ENCODE peak calls at places on chromosomes 6 and 20, in ten cellular contexts. L is spleen, P is transverse colon, K is lower leg skin, X is gastrocnemius medialis, Z is tibial nerve, B is GM12892, I is uterus, C is endothelial cell of umbilical vein, R is prostate gland. T is an unnamed sample.

GRCh38 chr6:156953478-156954146 is 176.4 kb downstream of the ARID1B start:
- DNase-seq in L (no peak), P (no peak), K (no peak), X (peak), Z (no peak), B (no peak), I (no peak), C (peak), R (no peak), T (peak)

GRCh38 chr20:50975701-50976330 is 17.2 kb downstream of the MOCS3 start:
- DNase-seq in L (no peak), P (no peak), K (peak), X (no peak), Z (no peak), B (no peak), I (no peak), C (no peak), R (no peak), T (no peak)

GRCh38 chr6:164178933-164179332 is 764.4 kb downstream of the QKI start:
- DNase-seq in L (no peak), P (no peak), K (no peak), X (no peak), Z (no peak), B (no peak), I (no peak), C (no peak), R (no peak), T (no peak)

GRCh38 chr6:114007451-114007953 is 36.6 kb upstream of the HDAC2 start:
- DNase-seq in L (no peak), P (no peak), K (no peak), X (no peak), Z (no peak), B (no peak), I (no peak), C (no peak), R (no peak), T (no peak)

GRCh38 chr6:4023240-4023639 is 55.7 kb downstream of the FAM217A start:
- DNase-seq in L (no peak), P (no peak), K (no peak), X (no peak), Z (no peak), B (no peak), I (no peak), C (no peak), R (no peak), T (peak)

GRCh38 chr20:1891263-1892121 is 3.7 kb upstream of the SIRPA start:
- DNase-seq in L (peak), P (no peak), K (no peak), X (no peak), Z (no peak), B (no peak), I (no peak), C (no peak), R (no peak), T (no peak)

GRCh38 chr6:170259301-170259700 is 31.6 kb downstream of the DLL1 start:
- DNase-seq in L (peak), P (no peak), K (no peak), X (no peak), Z (no peak), B (no peak), I (no peak), C (no peak), R (no peak), T (no peak)

GRCh38 chr6:75418233-75418632 is 75.4 kb downstream of the FILIP1 start:
- DNase-seq in L (no peak), P (no peak), K (no peak), X (no peak), Z (no peak), B (no peak), I (no peak), C (peak), R (no peak), T (no peak)

GRCh38 chr6:157906537-157907061 is 75.1 kb upstream of the SYNJ2 start:
- DNase-seq in L (no peak), P (no peak), K (no peak), X (no peak), Z (no peak), B (no peak), I (no peak), C (peak), R (no peak), T (peak)

GRCh38 chr6:106667022-106667402 is 37.6 kb downstream of the QRSL1 start:
- DNase-seq in L (no peak), P (no peak), K (no peak), X (no peak), Z (no peak), B (no peak), I (no peak), C (no peak), R (no peak), T (no peak)

GRCh38 chr6:43977404-43978111 is 149.7 kb downstream of the MRPL14 start:
- DNase-seq in L (no peak), P (no peak), K (peak), X (no peak), Z (no peak), B (no peak), I (no peak), C (no peak), R (no peak), T (peak)

GRCh38 chr20:45502561-45502960 is 12.9 kb downstream of the SPINT3 start:
- DNase-seq in L (no peak), P (no peak), K (no peak), X (no peak), Z (no peak), B (no peak), I (no peak), C (no peak), R (no peak), T (no peak)

GRCh38 chr20:59580208-59580980 is 23.9 kb upstream of the PHACTR3 start:
- DNase-seq in L (peak), P (no peak), K (no peak), X (no peak), Z (no peak), B (no peak), I (peak), C (no peak), R (no peak), T (no peak)

GRCh38 chr6:155406801-155407200 is 48.8 kb downstream of the NOX3 start:
- DNase-seq in L (no peak), P (no peak), K (no peak), X (no peak), Z (no peak), B (no peak), I (no peak), C (no peak), R (no peak), T (no peak)

GRCh38 chr6:37060195-37060559 is 54.7 kb downstream of the FGD2 start:
- DNase-seq in L (no peak), P (no peak), K (no peak), X (no peak), Z (no peak), B (no peak), I (no peak), C (no peak), R (no peak), T (peak)

GRCh38 chr20:24966317-24967012 is 17.4 kb downstream of the CST7 start:
- DNase-seq in L (peak), P (no peak), K (peak), X (no peak), Z (no peak), B (no peak), I (no peak), C (no peak), R (no peak), T (no peak)

GRCh38 chr20:42173440-42173839 is 555.3 kb upstream of the CHD6 start:
- DNase-seq in L (no peak), P (no peak), K (no peak), X (no peak), Z (no peak), B (no peak), I (no peak), C (no peak), R (no peak), T (no peak)

GRCh38 chr6:133241088-133241900 is at the start of gene EYA4:
- DNase-seq in L (peak), P (no peak), K (no peak), X (peak), Z (no peak), B (peak), I (no peak), C (no peak), R (no peak), T (no peak)

GRCh38 chr6:29236634-29237033 is 64.9 kb upstream of the OR14J1 start:
- DNase-seq in L (no peak), P (no peak), K (no peak), X (no peak), Z (no peak), B (no peak), I (no peak), C (no peak), R (no peak), T (no peak)

GRCh38 chr6:32803416-32803815 is 13.4 kb downstream of the HLA-DOB start:
- DNase-seq in L (no peak), P (no peak), K (no peak), X (no peak), Z (no peak), B (no peak), I (no peak), C (no peak), R (no peak), T (no peak)

GRCh38 chr6:56072856-56073255 is 174.5 kb downstream of the COL21A1 start:
- DNase-seq in L (no peak), P (no peak), K (no peak), X (no peak), Z (no peak), B (no peak), I (no peak), C (no peak), R (no peak), T (no peak)

DNA sequence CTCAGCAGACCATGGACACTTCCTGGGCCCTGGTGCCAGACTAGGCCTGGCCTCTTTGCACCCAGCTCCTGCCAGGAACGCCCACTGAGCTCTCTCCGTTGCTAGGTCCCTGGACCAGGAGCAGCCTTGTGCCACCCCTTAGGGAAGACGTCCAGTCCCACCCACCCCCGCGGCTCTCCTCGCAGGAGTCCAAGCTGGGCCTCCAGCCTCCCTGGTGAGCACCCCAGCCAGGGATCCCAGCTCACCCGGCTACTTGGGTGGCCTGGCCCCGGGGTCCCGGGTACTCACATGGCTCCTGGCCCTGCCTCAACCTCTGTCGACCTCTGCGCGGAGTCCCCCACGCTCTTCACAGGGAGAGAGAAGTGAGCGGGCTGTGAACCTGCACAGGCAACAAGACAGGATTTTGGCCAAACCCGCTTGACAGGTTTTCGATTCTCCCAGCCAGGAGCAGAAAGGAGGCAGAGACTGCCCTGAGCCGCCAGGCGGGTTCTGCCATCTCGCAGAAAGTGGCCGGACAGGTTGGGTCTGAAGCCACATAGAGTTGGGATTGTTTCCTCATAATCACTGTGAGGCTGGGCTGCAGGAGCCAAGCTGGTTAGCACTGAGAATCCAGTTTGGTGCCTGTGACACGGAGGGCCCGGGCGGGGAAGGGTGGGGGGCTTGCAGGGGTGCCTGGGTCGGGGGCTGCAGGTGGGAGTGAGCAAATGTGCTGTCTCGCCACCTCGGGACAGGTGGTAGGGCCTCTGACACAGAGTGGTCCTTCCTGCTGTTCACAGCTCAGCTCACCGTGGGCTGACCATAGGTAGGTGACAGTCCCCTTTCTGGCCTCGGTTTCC is at the start of gene RBBP8NL:
- DNase-seq in L (no peak), P (peak), K (peak), X (no peak), Z (no peak), B (no peak), I (no peak), C (no peak), R (peak), T (no peak)
- TF ChIP-seq POLR2A in L (no peak), P (no peak), K (no peak), X (no peak), Z (no peak), B (no peak), I (no peak), C (no peak), R (no peak), T (no peak)

GRCh38 chr6:41735427-41736206 is at the start of gene TFEB:
- DNase-seq in L (peak), P (peak), K (peak), X (peak), Z (peak), B (peak), I (peak), C (peak), R (peak), T (peak)
- TF ChIP-seq POLR2A in L (no peak), P (no peak), K (no peak), X (peak), Z (peak), B (peak), I (peak), C (no peak), R (peak), T (no peak)

GRCh38 chr6:125919618-125920017 is 37.0 kb upstream of the HINT3 start:
- DNase-seq in L (no peak), P (no peak), K (no peak), X (no peak), Z (no peak), B (no peak), I (no peak), C (no peak), R (no peak), T (no peak)

GRCh38 chr6:125918230-125918629 is 38.3 kb upstream of the HINT3 start:
- DNase-seq in L (no peak), P (peak), K (no peak), X (no peak), Z (no peak), B (no peak), I (no peak), C (no peak), R (no peak), T (no peak)

GRCh38 chr6:125922322-125922860 is 34.2 kb upstream of the HINT3 start:
- DNase-seq in L (no peak), P (no peak), K (no peak), X (no peak), Z (no peak), B (no peak), I (no peak), C (no peak), R (no peak), T (no peak)

GRCh38 chr6:125923371-125923877 is 33.1 kb upstream of the HINT3 start:
- DNase-seq in L (no peak), P (no peak), K (no peak), X (no peak), Z (no peak), B (no peak), I (no peak), C (no peak), R (no peak), T (peak)

DNA sequence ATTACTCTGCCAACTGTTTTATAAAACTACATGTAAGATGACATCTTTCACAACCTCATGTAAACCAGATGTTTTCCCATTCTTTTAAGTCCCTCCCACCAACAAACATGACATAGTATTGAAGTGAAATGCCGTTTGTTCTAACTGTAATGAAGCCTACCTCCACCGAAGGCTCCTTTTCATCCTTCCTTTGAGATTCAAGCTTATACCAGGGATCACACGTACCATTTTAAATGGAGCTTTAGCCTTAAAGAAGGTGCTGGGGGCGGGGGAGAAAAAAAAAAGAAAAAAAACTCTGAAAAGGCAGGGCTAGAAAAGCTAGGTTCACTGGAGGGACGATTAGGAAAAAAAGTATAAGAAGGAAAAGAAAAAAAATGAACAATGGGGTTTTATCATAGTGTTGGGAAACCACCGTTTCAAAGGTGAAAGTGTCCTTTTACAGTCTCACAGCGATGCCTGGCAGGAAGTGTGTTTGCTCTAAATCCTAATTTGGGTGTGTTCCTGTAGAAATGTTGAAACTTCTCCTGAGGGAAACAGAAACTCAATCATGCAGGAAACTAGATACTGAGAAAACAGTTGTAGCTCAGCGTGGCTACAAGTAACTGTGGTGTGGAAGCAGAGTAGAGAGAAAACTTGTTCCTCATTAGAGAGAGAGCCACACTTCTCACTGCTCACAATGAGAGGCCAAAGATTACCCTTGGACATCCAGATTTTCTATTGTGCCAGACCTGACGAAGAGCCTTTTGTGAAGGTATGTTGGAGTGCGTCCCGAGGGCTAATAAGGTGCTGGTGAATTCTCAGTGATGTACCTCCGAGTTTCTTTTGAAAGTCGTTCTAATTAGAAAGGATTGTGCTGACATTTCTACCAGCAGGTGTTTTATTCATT is 37.6 kb upstream of the HINT3 start:
- DNase-seq in L (no peak), P (peak), K (no peak), X (no peak), Z (no peak), B (no peak), I (peak), C (peak), R (peak), T (peak)
- TF ChIP-seq POLR2A in L (no peak), P (peak), K (no peak), X (no peak), Z (no peak), B (peak), I (no peak), C (no peak), R (peak), T (peak)

GRCh38 chr6:151196571-151196970 is 43.2 kb upstream of the AKAP12 start:
- DNase-seq in L (no peak), P (peak), K (peak), X (peak), Z (peak), B (no peak), I (peak), C (no peak), R (no peak), T (no peak)
- TF ChIP-seq POLR2A in L (no peak), P (no peak), K (no peak), X (no peak), Z (no peak), B (no peak), I (no peak), C (no peak), R (no peak), T (no peak)

DNA sequence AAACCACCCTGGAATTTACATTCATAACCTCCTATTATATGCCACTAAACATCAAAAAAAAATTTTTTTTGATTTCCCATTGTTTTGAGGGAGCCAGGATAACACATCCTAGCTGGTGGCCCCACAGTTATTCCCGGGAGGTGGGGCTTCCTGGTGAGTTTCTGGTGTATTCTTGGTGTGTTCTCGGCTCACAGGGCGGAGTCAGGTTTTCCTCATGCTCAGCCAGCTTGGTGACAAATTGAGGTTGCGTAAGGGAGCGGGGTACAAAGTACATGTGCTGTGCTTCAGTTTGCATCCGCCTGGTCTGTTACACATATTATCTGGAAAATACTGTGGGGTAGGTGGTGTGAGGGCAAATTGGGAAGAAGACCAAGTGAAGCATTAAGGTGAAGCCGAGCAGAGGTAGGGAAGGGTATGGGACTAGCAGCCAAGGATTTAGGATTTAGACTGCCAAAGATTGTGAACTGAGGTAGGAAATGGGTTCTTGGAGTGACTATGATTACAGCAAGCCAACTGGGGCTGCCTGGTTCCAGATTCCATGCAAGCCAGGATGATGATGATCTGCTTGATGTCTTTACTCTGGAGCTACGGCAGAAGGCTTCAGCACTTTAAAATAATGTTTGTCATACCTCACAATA is 46.2 kb upstream of the EEF1A1 start:
- DNase-seq in L (no peak), P (peak), K (peak), X (peak), Z (peak), B (no peak), I (peak), C (peak), R (no peak), T (no peak)
- TF ChIP-seq POLR2A in L (no peak), P (no peak), K (no peak), X (no peak), Z (no peak), B (no peak), I (no peak), C (no peak), R (no peak), T (no peak)

GRCh38 chr6:13260831-13261230 is 67.5 kb downstream of the TBC1D7 start:
- DNase-seq in L (no peak), P (no peak), K (peak), X (no peak), Z (no peak), B (no peak), I (no peak), C (no peak), R (no peak), T (no peak)

GRCh38 chr6:13259393-13259792 is 68.9 kb downstream of the TBC1D7 start:
- DNase-seq in L (no peak), P (no peak), K (peak), X (no peak), Z (no peak), B (no peak), I (no peak), C (no peak), R (no peak), T (no peak)

GRCh38 chr6:13262302-13263006 is 65.9 kb downstream of the TBC1D7 start:
- DNase-seq in L (no peak), P (no peak), K (peak), X (no peak), Z (no peak), B (no peak), I (no peak), C (no peak), R (no peak), T (no peak)

GRCh38 chr6:13260116-13260598 is 68.2 kb downstream of the TBC1D7 start:
- DNase-seq in L (no peak), P (no peak), K (peak), X (no peak), Z (no peak), B (no peak), I (no peak), C (no peak), R (no peak), T (no peak)

DNA sequence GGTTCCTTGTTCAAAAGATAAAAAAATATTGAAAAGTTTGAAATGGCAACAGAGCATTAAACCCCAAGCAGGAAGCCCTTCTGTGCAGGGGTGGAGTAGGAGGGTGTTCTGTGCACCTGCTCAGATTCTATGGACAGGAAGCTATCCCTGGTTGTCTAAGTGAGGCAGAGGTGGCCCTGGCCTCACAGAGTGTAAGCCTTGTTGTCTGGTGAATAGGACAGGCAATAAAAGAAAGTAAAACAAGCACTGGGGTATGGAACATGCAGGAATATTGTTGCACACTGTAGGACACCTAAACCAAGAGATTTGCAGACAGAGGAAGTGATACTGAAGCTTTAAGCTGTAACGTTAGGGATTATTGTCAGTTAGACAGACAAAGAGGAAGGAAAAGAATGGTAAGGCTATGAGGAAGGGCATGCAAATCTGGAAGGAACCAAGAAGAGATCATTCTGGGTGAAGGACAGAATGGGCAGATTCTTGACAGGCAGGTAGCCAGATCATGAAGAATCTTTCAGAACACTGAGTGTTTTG is 66.8 kb downstream of the TBC1D7 start:
- DNase-seq in L (peak), P (peak), K (peak), X (no peak), Z (no peak), B (no peak), I (no peak), C (no peak), R (no peak), T (no peak)
- TF ChIP-seq POLR2A in L (no peak), P (no peak), K (no peak), X (no peak), Z (no peak), B (peak), I (no peak), C (no peak), R (no peak), T (no peak)

T was measured in erythroblast.